ENCODE peak calls at places on chromosome 4, in six cellular contexts. I, O, F, X, V and R are unnamed samples.

GRCh38 chr4:40980318-40980883 is 230.6 kb downstream of the NSUN7 start:
- DNase-seq in V (no peak), O (no peak), X (no peak), F (no peak), I (peak; percentile 37), R (no peak)

GRCh38 chr4:791866-792630 is 33.9 kb downstream of the CPLX1 start:
- DNase-seq in V (no peak), I (no peak), O (no peak), F (no peak), X (no peak), R (no peak)

GRCh38 chr4:118904418-118904817 is 15.8 kb downstream of the SYNPO2 start:
- DNase-seq in I (no peak), F (no peak), O (no peak), X (no peak), V (no peak), R (no peak)

GRCh38 chr4:164229255-164229654 is 524.7 kb upstream of the SMIM31 start:
- DNase-seq in O (no peak), V (no peak), X (no peak), I (no peak), F (no peak), R (no peak)

GRCh38 chr4:122764071-122764807 is 31.7 kb downstream of the BBS12 start:
- DNase-seq in X (no peak), F (no peak), V (no peak), I (peak; percentile 62), O (no peak), R (no peak)

GRCh38 chr4:29970626-29971025 is 749.5 kb upstream of the PCDH7 start:
- DNase-seq in F (no peak), V (no peak), O (no peak), X (no peak), I (peak; percentile 47), R (no peak)

GRCh38 chr4:6472387-6473263 is at the start of gene PPP2R2C:
- DNase-seq in X (no peak), V (peak; percentile 34), I (no peak), O (no peak), F (no peak), R (no peak)

GRCh38 chr4:37891221-37892159 is 606 bp downstream of the TBC1D1 start:
- DNase-seq in I (peak; percentile 14), O (peak; percentile 52), V (no peak), F (peak; percentile 36), X (peak; percentile 30), R (peak; percentile 15)

GRCh38 chr4:26151615-26152014 is 169.2 kb upstream of the RBPJ start:
- DNase-seq in O (peak; percentile 29), X (no peak), F (no peak), V (no peak), I (no peak), R (peak; percentile 37)

GRCh38 chr4:188016754-188017153 is 21.2 kb downstream of the ZFP42 start:
- DNase-seq in V (no peak), O (no peak), X (no peak), F (no peak), I (no peak), R (no peak)

GRCh38 chr4:106809083-106809482 is 227.0 kb downstream of the DKK2 start:
- DNase-seq in F (no peak), X (peak; percentile 9), V (no peak), I (peak; percentile 65), O (no peak), R (no peak)

GRCh38 chr4:21363701-21364100 is 584.9 kb downstream of the KCNIP4 start:
- DNase-seq in F (no peak), V (no peak), I (no peak), X (no peak), O (no peak), R (no peak)

GRCh38 chr4:523601-524000 is 24.6 kb downstream of the PIGG start:
- DNase-seq in I (no peak), F (no peak), O (no peak), X (no peak), V (no peak), R (no peak)

GRCh38 chr4:152540293-152540674 is 4.4 kb upstream of the FBXW7 start:
- DNase-seq in F (no peak), X (no peak), V (no peak), I (peak; percentile 24), O (no peak), R (no peak)

GRCh38 chr4:1082215-1083182 is 30.9 kb downstream of the RNF212 start:
- DNase-seq in O (no peak), X (peak; percentile 30), F (peak; percentile 93), I (peak; percentile 69), V (peak; percentile 88), R (peak; percentile 76)

GRCh38 chr4:177492022-177492421 is 49.8 kb upstream of the AGA start:
- DNase-seq in O (no peak), X (no peak), V (no peak), F (no peak), I (no peak), R (no peak)

GRCh38 chr4:772776-773175 is 53.2 kb downstream of the CPLX1 start:
- DNase-seq in X (no peak), V (no peak), O (no peak), F (peak; percentile 15), I (no peak), R (no peak)

GRCh38 chr4:6548201-6548881 is 26.6 kb upstream of the MAN2B2 start:
- DNase-seq in F (peak; percentile 30), I (peak; percentile 20), V (no peak), X (no peak), O (peak; percentile 25), R (no peak)

GRCh38 chr4:128812360-128812958 is 3.0 kb downstream of the JADE1 start:
- DNase-seq in X (peak; percentile 21), F (peak; percentile 57), O (peak; percentile 36), V (no peak), I (peak; percentile 83), R (peak; percentile 81)

GRCh38 chr4:112377127-112377635 is 80.0 kb downstream of the ALPK1 start:
- DNase-seq in F (no peak), X (no peak), V (no peak), O (no peak), I (no peak), R (no peak)

GRCh38 chr4:145909331-145909730 is 29.3 kb downstream of the ZNF827 start:
- DNase-seq in O (peak; percentile 84), F (peak; percentile 28), V (peak; percentile 85), X (no peak), I (no peak), R (no peak)

GRCh38 chr4:152265149-152265621 is 270.7 kb downstream of the FBXW7 start:
- DNase-seq in F (peak; percentile 40), X (no peak), I (peak; percentile 99), V (no peak), O (no peak), R (no peak)

GRCh38 chr4:38359113-38359512 is 304.9 kb upstream of the KLF3 start:
- DNase-seq in I (no peak), V (no peak), F (no peak), X (no peak), O (no peak), R (no peak)

GRCh38 chr4:38178666-38178995 is 218.4 kb downstream of the PTTG2 start:
- DNase-seq in I (no peak), X (no peak), V (no peak), O (no peak), F (no peak), R (no peak)

DNA sequence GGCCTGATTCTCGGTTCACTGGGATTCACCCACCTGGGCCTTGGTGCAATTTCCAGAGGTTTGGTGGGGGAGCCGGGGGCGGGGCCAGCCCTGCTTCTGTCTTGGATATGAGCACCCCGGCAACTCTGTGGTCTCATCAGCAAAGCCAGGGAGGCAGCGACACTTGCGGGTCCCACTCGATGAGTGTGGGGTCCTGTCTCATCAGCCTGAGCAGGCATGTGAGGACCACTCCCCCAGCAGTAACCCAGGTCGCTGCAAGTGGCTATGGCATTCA is 19.0 kb downstream of the ADRA2C start:
- DNase-seq in V (no peak), F (no peak), O (no peak), X (no peak), I (no peak), R (no peak)
- H3K27me3 ChIP-seq in V (peaks cover 11% of the 10 kb centered on the region), F (peaks cover 21% of the 10 kb centered on the region), O (peaks cover 14% of the 10 kb centered on the region), X (peaks cover 26% of the 10 kb centered on the region), I (peaks cover 62% of the 10 kb centered on the region), R (no peaks in the 10 kb centered on the region)

GRCh38 chr4:3486556-3487270 is 23.6 kb downstream of the DOK7 start:
- DNase-seq in O (no peak), I (no peak), V (no peak), X (no peak), F (no peak), R (no peak)

GRCh38 chr4:3488791-3489190 is 25.7 kb downstream of the DOK7 start:
- DNase-seq in O (no peak), I (no peak), F (no peak), V (no peak), X (no peak), R (no peak)

GRCh38 chr4:3489451-3489962 is 26.4 kb downstream of the DOK7 start:
- DNase-seq in O (no peak), I (no peak), F (no peak), X (no peak), V (no peak), R (no peak)

GRCh38 chr4:3485882-3486555 is 22.9 kb downstream of the DOK7 start:
- DNase-seq in O (no peak), V (no peak), X (no peak), I (no peak), F (no peak), R (no peak)

GRCh38 chr4:3487861-3488260 is 24.8 kb downstream of the DOK7 start:
- DNase-seq in I (no peak), O (no peak), V (no peak), X (no peak), F (no peak), R (no peak)
- H3K27me3 ChIP-seq in I (peaks cover 88% of the 10 kb centered on the region), O (peaks cover 45% of the 10 kb centered on the region), V (peaks cover 44% of the 10 kb centered on the region), X (peaks cover 91% of the 10 kb centered on the region), F (peaks cover 31% of the 10 kb centered on the region), R (no peaks in the 10 kb centered on the region)

DNA sequence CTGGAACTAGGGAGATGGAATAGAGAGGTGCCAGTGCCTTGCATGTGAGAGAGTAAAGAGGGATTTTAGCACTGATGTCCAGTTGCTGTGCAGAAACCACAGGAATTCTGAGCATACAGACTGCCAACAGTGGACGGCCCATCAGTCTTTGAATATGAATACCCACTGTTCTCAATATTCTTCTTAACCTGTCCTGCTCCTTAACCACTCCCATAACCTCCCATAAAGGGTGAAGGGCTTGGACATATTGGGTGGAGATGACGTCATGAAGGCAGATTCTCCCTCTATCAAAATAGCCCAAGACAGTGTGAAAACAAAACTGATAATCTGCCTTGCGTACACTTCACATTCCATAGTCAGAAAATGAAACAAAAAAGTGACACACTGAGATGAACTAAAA is 1313.7 kb upstream of the PABPC4L start:
- DNase-seq in V (no peak), O (no peak), F (no peak), X (no peak), I (peak; percentile 7), R (no peak)
- H3K27me3 ChIP-seq in V (no peaks in the 10 kb centered on the region), O (no peaks in the 10 kb centered on the region), F (no peaks in the 10 kb centered on the region), X (no peaks in the 10 kb centered on the region), I (no peaks in the 10 kb centered on the region), R (no peaks in the 10 kb centered on the region)

DNA sequence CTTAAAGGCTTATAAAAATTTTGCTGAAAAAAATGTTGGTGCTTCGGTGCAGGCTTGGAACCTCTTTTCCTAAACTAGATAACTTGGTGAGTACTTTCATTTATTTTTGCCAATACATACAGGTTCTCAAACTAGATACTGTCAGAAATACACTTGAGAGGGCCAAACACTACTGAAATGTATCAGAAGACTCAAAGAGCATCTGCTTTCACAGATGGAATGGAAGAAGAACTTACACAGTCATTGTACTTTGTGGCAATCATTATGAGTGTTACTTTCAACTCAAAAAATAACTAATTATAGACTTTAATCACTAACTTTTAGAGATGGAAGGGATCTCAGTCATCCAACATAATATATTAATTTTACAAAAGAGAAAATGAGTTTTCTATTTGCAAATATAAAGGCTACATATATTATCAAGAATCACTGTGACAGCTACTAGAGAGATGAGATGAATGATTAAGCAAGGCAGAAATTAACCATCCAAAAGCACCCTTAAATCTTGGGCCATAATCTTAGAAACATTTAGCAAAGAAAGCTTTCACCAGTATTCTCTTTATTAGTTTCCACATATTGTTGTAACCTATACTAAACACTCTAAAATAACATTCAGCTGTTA is 1.0 kb downstream of the ENAM start:
- DNase-seq in X (no peak), F (no peak), O (no peak), V (no peak), I (no peak), R (no peak)
- H3K27me3 ChIP-seq in X (no peaks in the 10 kb centered on the region), F (no peaks in the 10 kb centered on the region), O (no peaks in the 10 kb centered on the region), V (no peaks in the 10 kb centered on the region), I (no peaks in the 10 kb centered on the region), R (no peaks in the 10 kb centered on the region)